ENCODE peak calls at places on chromosomes 6 and 20, in seven cellular contexts. One of them, this sample, is unnamed.

GRCh38 chr6:144758602-144759001 is 473.5 kb downstream of the UTRN start:
- DNase-seq in body of pancreas: no peak
- DNase-seq in GM23338: no peak
- DNase-seq in mammary epithelial cell: peak; percentile 60
- DNase-seq in ascending aorta: no peak
- DNase-seq in HL-60: no peak
- DNase-seq in astrocyte of the cerebellum: no peak
- DNase-seq in this sample: peak; percentile 38

GRCh38 chr6:3260772-3261517 is 2.2 kb downstream of the PSMG4 start:
- DNase-seq in body of pancreas: no peak
- DNase-seq in GM23338: no peak
- DNase-seq in mammary epithelial cell: no peak
- DNase-seq in ascending aorta: no peak
- DNase-seq in HL-60: no peak
- DNase-seq in astrocyte of the cerebellum: no peak
- DNase-seq in this sample: no peak

GRCh38 chr6:154938245-154938583 is 56.9 kb upstream of the TIAM2 start:
- DNase-seq in body of pancreas: peak; percentile 19
- DNase-seq in GM23338: no peak
- DNase-seq in mammary epithelial cell: no peak
- DNase-seq in ascending aorta: no peak
- DNase-seq in HL-60: no peak
- DNase-seq in astrocyte of the cerebellum: no peak
- DNase-seq in this sample: no peak

GRCh38 chr6:157030756-157031155 is 253.6 kb downstream of the ARID1B start:
- DNase-seq in body of pancreas: no peak
- DNase-seq in GM23338: no peak
- DNase-seq in mammary epithelial cell: no peak
- DNase-seq in ascending aorta: no peak
- DNase-seq in HL-60: no peak
- DNase-seq in astrocyte of the cerebellum: no peak
- DNase-seq in this sample: no peak

GRCh38 chr20:39775110-39775509 is 813.0 kb downstream of the DHX35 start:
- DNase-seq in body of pancreas: peak; percentile 51
- DNase-seq in GM23338: no peak
- DNase-seq in mammary epithelial cell: peak; percentile 41
- DNase-seq in ascending aorta: peak; percentile 69
- DNase-seq in HL-60: no peak
- DNase-seq in astrocyte of the cerebellum: peak; percentile 98
- DNase-seq in this sample: peak; percentile 91

GRCh38 chr6:21441386-21441785 is 152.2 kb upstream of the SOX4 start:
- DNase-seq in body of pancreas: no peak
- DNase-seq in GM23338: no peak
- DNase-seq in mammary epithelial cell: peak; percentile 49
- DNase-seq in ascending aorta: no peak
- DNase-seq in HL-60: peak; percentile 74
- DNase-seq in astrocyte of the cerebellum: no peak
- DNase-seq in this sample: peak; percentile 65

GRCh38 chr6:36381502-36382389 is 5.7 kb downstream of the ETV7 start:
- DNase-seq in body of pancreas: no peak
- DNase-seq in GM23338: no peak
- DNase-seq in mammary epithelial cell: no peak
- DNase-seq in ascending aorta: no peak
- DNase-seq in HL-60: no peak
- DNase-seq in astrocyte of the cerebellum: no peak
- DNase-seq in this sample: no peak

GRCh38 chr20:49427751-49428518 is 54.5 kb downstream of the KCNB1 start:
- DNase-seq in body of pancreas: no peak
- DNase-seq in GM23338: no peak
- DNase-seq in mammary epithelial cell: no peak
- DNase-seq in ascending aorta: no peak
- DNase-seq in HL-60: no peak
- DNase-seq in astrocyte of the cerebellum: no peak
- DNase-seq in this sample: no peak

GRCh38 chr6:131122007-131122406 is 13.3 kb upstream of the AKAP7 start:
- DNase-seq in body of pancreas: no peak
- DNase-seq in GM23338: no peak
- DNase-seq in mammary epithelial cell: no peak
- DNase-seq in ascending aorta: no peak
- DNase-seq in HL-60: no peak
- DNase-seq in astrocyte of the cerebellum: no peak
- DNase-seq in this sample: no peak

GRCh38 chr6:83708970-83709747 is at the start of gene SNAP91:
- DNase-seq in body of pancreas: peak; percentile 27
- DNase-seq in GM23338: peak; percentile 90
- DNase-seq in mammary epithelial cell: no peak
- DNase-seq in ascending aorta: peak; percentile 65
- DNase-seq in HL-60: no peak
- DNase-seq in astrocyte of the cerebellum: no peak
- DNase-seq in this sample: peak; percentile 26

GRCh38 chr6:124670801-124671200 is 291.4 kb upstream of the RNF217 start:
- DNase-seq in body of pancreas: no peak
- DNase-seq in GM23338: no peak
- DNase-seq in mammary epithelial cell: no peak
- DNase-seq in ascending aorta: no peak
- DNase-seq in HL-60: no peak
- DNase-seq in astrocyte of the cerebellum: no peak
- DNase-seq in this sample: no peak

GRCh38 chr20:17835240-17835940 is 133.2 kb downstream of the SNX5 start:
- DNase-seq in body of pancreas: peak; percentile 40
- DNase-seq in GM23338: no peak
- DNase-seq in mammary epithelial cell: peak; percentile 65
- DNase-seq in ascending aorta: peak; percentile 92
- DNase-seq in HL-60: no peak
- DNase-seq in astrocyte of the cerebellum: peak; percentile 70
- DNase-seq in this sample: peak; percentile 96

GRCh38 chr6:116101298-116101718 is 655 bp downstream of the NT5DC1 start:
- DNase-seq in body of pancreas: no peak
- DNase-seq in GM23338: no peak
- DNase-seq in mammary epithelial cell: no peak
- DNase-seq in ascending aorta: no peak
- DNase-seq in HL-60: no peak
- DNase-seq in astrocyte of the cerebellum: no peak
- DNase-seq in this sample: no peak

GRCh38 chr6:30319146-30319835 is 7.4 kb upstream of the TRIM39 start:
- DNase-seq in body of pancreas: no peak
- DNase-seq in GM23338: peak; percentile 72
- DNase-seq in mammary epithelial cell: no peak
- DNase-seq in ascending aorta: no peak
- DNase-seq in HL-60: no peak
- DNase-seq in astrocyte of the cerebellum: no peak
- DNase-seq in this sample: no peak

GRCh38 chr6:32271427-32271826 is 47.6 kb upstream of the NOTCH4 start:
- DNase-seq in body of pancreas: no peak
- DNase-seq in GM23338: no peak
- DNase-seq in mammary epithelial cell: no peak
- DNase-seq in ascending aorta: no peak
- DNase-seq in HL-60: no peak
- DNase-seq in astrocyte of the cerebellum: no peak
- DNase-seq in this sample: no peak

GRCh38 chr6:149212892-149213786 is 104.4 kb upstream of the TAB2 start:
- DNase-seq in body of pancreas: no peak
- DNase-seq in GM23338: no peak
- DNase-seq in mammary epithelial cell: no peak
- DNase-seq in ascending aorta: no peak
- DNase-seq in HL-60: peak; percentile 36
- DNase-seq in astrocyte of the cerebellum: no peak
- DNase-seq in this sample: no peak

GRCh38 chr6:20211037-20211940 is 980 bp downstream of the MBOAT1 start:
- DNase-seq in body of pancreas: peak; percentile 18
- DNase-seq in GM23338: peak; percentile 78
- DNase-seq in mammary epithelial cell: peak; percentile 85
- DNase-seq in ascending aorta: no peak
- DNase-seq in HL-60: no peak
- DNase-seq in astrocyte of the cerebellum: no peak
- DNase-seq in this sample: peak; percentile 84

GRCh38 chr6:83183082-83183828 is 9.8 kb downstream of the PGM3 start:
- DNase-seq in body of pancreas: no peak
- DNase-seq in GM23338: no peak
- DNase-seq in mammary epithelial cell: peak; percentile 98
- DNase-seq in ascending aorta: no peak
- DNase-seq in HL-60: no peak
- DNase-seq in astrocyte of the cerebellum: no peak
- DNase-seq in this sample: peak; percentile 91

GRCh38 chr20:36806049-36806448 is 32.5 kb upstream of the DSN1 start:
- DNase-seq in body of pancreas: no peak
- DNase-seq in GM23338: no peak
- DNase-seq in mammary epithelial cell: no peak
- DNase-seq in ascending aorta: no peak
- DNase-seq in HL-60: no peak
- DNase-seq in astrocyte of the cerebellum: no peak
- DNase-seq in this sample: no peak

GRCh38 chr6:85715797-85716196 is 73.1 kb upstream of the SYNCRIP start:
- DNase-seq in body of pancreas: no peak
- DNase-seq in GM23338: no peak
- DNase-seq in mammary epithelial cell: no peak
- DNase-seq in ascending aorta: no peak
- DNase-seq in HL-60: no peak
- DNase-seq in astrocyte of the cerebellum: no peak
- DNase-seq in this sample: no peak

GRCh38 chr6:130560231-130560630 is 194.4 kb downstream of the TMEM200A start:
- DNase-seq in body of pancreas: no peak
- DNase-seq in GM23338: no peak
- DNase-seq in mammary epithelial cell: peak; percentile 1
- DNase-seq in ascending aorta: no peak
- DNase-seq in HL-60: no peak
- DNase-seq in astrocyte of the cerebellum: no peak
- DNase-seq in this sample: no peak

GRCh38 chr6:135904666-135905065 is 53.2 kb downstream of the PDE7B start:
- DNase-seq in body of pancreas: no peak
- DNase-seq in GM23338: no peak
- DNase-seq in mammary epithelial cell: peak; percentile 40
- DNase-seq in ascending aorta: no peak
- DNase-seq in HL-60: no peak
- DNase-seq in astrocyte of the cerebellum: no peak
- DNase-seq in this sample: peak; percentile 51

GRCh38 chr6:12842658-12843057 is 126.1 kb downstream of the PHACTR1 start:
- DNase-seq in body of pancreas: no peak
- DNase-seq in GM23338: no peak
- DNase-seq in mammary epithelial cell: no peak
- DNase-seq in ascending aorta: no peak
- DNase-seq in HL-60: no peak
- DNase-seq in astrocyte of the cerebellum: no peak
- DNase-seq in this sample: no peak

GRCh38 chr6:12841619-12842018 is 125.1 kb downstream of the PHACTR1 start:
- DNase-seq in body of pancreas: no peak
- DNase-seq in GM23338: no peak
- DNase-seq in mammary epithelial cell: no peak
- DNase-seq in ascending aorta: no peak
- DNase-seq in HL-60: no peak
- DNase-seq in astrocyte of the cerebellum: no peak
- DNase-seq in this sample: no peak

GRCh38 chr6:12845224-12846004 is 128.8 kb downstream of the PHACTR1 start:
- DNase-seq in body of pancreas: no peak
- DNase-seq in GM23338: peak; percentile 30
- DNase-seq in mammary epithelial cell: no peak
- DNase-seq in ascending aorta: no peak
- DNase-seq in HL-60: no peak
- DNase-seq in astrocyte of the cerebellum: no peak
- DNase-seq in this sample: no peak

GRCh38 chr6:12842126-12842525 is 125.6 kb downstream of the PHACTR1 start:
- DNase-seq in body of pancreas: no peak
- DNase-seq in GM23338: no peak
- DNase-seq in mammary epithelial cell: no peak
- DNase-seq in ascending aorta: no peak
- DNase-seq in HL-60: no peak
- DNase-seq in astrocyte of the cerebellum: no peak
- DNase-seq in this sample: no peak

GRCh38 chr6:12844284-12845223 is 128.0 kb downstream of the PHACTR1 start:
- DNase-seq in body of pancreas: no peak
- DNase-seq in GM23338: peak; percentile 75
- DNase-seq in mammary epithelial cell: no peak
- DNase-seq in ascending aorta: no peak
- DNase-seq in HL-60: no peak
- DNase-seq in astrocyte of the cerebellum: peak; percentile 13
- DNase-seq in this sample: peak; percentile 37
- TF ChIP-seq CTCF in body of pancreas: peak; percentile 39
- TF ChIP-seq CTCF in GM23338: peak; percentile 89
- TF ChIP-seq CTCF in mammary epithelial cell: peak; percentile 59
- TF ChIP-seq CTCF in ascending aorta: peak; percentile 41
- TF ChIP-seq CTCF in HL-60: peak; percentile 43
- TF ChIP-seq CTCF in astrocyte of the cerebellum: peak; percentile 70
- TF ChIP-seq CTCF in this sample: peak; percentile 55

GRCh38 chr6:12147557-12148316 is 135.6 kb downstream of the HIVEP1 start:
- DNase-seq in body of pancreas: no peak
- DNase-seq in GM23338: no peak
- DNase-seq in mammary epithelial cell: no peak
- DNase-seq in ascending aorta: no peak
- DNase-seq in HL-60: no peak
- DNase-seq in astrocyte of the cerebellum: no peak
- DNase-seq in this sample: no peak
- TF ChIP-seq CTCF in body of pancreas: no peak
- TF ChIP-seq CTCF in GM23338: peak; percentile 14
- TF ChIP-seq CTCF in mammary epithelial cell: peak; percentile 25
- TF ChIP-seq CTCF in ascending aorta: peak; percentile 33
- TF ChIP-seq CTCF in HL-60: no peak
- TF ChIP-seq CTCF in astrocyte of the cerebellum: no peak
- TF ChIP-seq CTCF in this sample: no peak

GRCh38 chr20:884983-885952 is 30.9 kb downstream of the ANGPT4 start:
- DNase-seq in body of pancreas: no peak
- DNase-seq in GM23338: peak; percentile 93
- DNase-seq in mammary epithelial cell: peak; percentile 16
- DNase-seq in ascending aorta: no peak
- DNase-seq in HL-60: peak; percentile 59
- DNase-seq in astrocyte of the cerebellum: no peak
- DNase-seq in this sample: no peak
- TF ChIP-seq CTCF in body of pancreas: no peak
- TF ChIP-seq CTCF in GM23338: peak; percentile 53
- TF ChIP-seq CTCF in mammary epithelial cell: peak; percentile 23
- TF ChIP-seq CTCF in ascending aorta: no peak
- TF ChIP-seq CTCF in HL-60: no peak
- TF ChIP-seq CTCF in astrocyte of the cerebellum: no peak
- TF ChIP-seq CTCF in this sample: no peak

DNA sequence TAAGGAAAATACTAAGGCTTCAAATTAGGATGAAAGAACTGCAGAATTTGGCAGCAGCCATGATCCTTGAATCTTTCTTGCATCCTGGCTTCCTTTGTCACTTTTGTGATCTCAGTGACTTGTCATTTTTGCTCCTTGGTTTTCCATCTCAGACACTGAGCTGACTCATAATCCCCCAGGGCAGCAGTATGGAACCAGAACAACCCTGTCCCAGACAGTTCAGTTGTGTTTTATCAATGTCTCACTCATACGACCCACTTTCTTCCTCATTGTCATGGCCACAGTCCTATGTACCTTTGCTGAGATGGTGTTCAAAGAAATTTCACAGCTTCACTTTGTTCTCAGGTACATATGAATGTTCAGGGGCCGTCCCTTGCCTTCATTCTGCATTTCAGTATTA is 488.5 kb upstream of the BTBD3 start:
- DNase-seq in body of pancreas: no peak
- DNase-seq in GM23338: no peak
- DNase-seq in mammary epithelial cell: peak; percentile 57
- DNase-seq in ascending aorta: no peak
- DNase-seq in HL-60: no peak
- DNase-seq in astrocyte of the cerebellum: no peak
- DNase-seq in this sample: peak; percentile 17
- TF ChIP-seq CTCF in body of pancreas: no peak
- TF ChIP-seq CTCF in GM23338: no peak
- TF ChIP-seq CTCF in mammary epithelial cell: no peak
- TF ChIP-seq CTCF in ascending aorta: no peak
- TF ChIP-seq CTCF in HL-60: no peak
- TF ChIP-seq CTCF in astrocyte of the cerebellum: no peak
- TF ChIP-seq CTCF in this sample: no peak

This sample was measured in MCF 10A.